ENCODE peak calls at places on chromosomes 7 and 10, in eight cellular contexts. A, T, K, O, J, S, Y and V are unnamed samples. For H3K9me3 and H3K4me1, the result is how much of the 10 kb centered on the place peaks cover.

GRCh38 chr7:156558198-156558597 is 82.4 kb upstream of the RNF32 start:
- DNase-seq in A (no peak), T (no peak), K (no peak), O (no peak), J (peak), S (no peak), Y (no peak), V (no peak)

GRCh38 chr7:77537136-77537594 is at the start of gene PTPN12:
- DNase-seq in A (peak), T (no peak), K (peak), O (no peak), J (peak), S (no peak), Y (no peak), V (no peak)

GRCh38 chr7:98329100-98329871 is 47.8 kb downstream of the BRI3 start:
- DNase-seq in A (no peak), T (no peak), K (no peak), O (no peak), J (peak), S (no peak), Y (no peak), V (no peak)

GRCh38 chr7:19111474-19112143 is 5.8 kb downstream of the TWIST1 start:
- DNase-seq in A (no peak), T (no peak), K (no peak), O (no peak), J (no peak), S (no peak), Y (peak), V (no peak)

GRCh38 chr7:126286317-126286716 is 966.4 kb downstream of the GRM8 start:
- DNase-seq in A (no peak), T (no peak), K (no peak), O (no peak), J (no peak), S (no peak), Y (no peak), V (no peak)

GRCh38 chr7:91866599-91867148 is 13.8 kb downstream of the MTERF1 start:
- DNase-seq in A (no peak), T (no peak), K (no peak), O (no peak), J (no peak), S (no peak), Y (no peak), V (no peak)

GRCh38 chr7:105026750-105027149 is 12.7 kb downstream of the KMT2E start:
- DNase-seq in A (no peak), T (no peak), K (no peak), O (no peak), J (no peak), S (no peak), Y (no peak), V (no peak)

GRCh38 chr7:27247000-27247399 is 4.4 kb downstream of the EVX1 start:
- DNase-seq in A (no peak), T (no peak), K (no peak), O (no peak), J (no peak), S (no peak), Y (no peak), V (no peak)

GRCh38 chr10:110312206-110312605 is 7.5 kb upstream of the SMNDC1 start:
- DNase-seq in A (no peak), T (no peak), K (no peak), O (no peak), J (no peak), S (no peak), Y (no peak), V (no peak)

GRCh38 chr10:92855560-92855959 is 7.2 kb downstream of the EXOC6 start:
- DNase-seq in A (no peak), T (no peak), K (no peak), O (no peak), J (no peak), S (no peak), Y (no peak), V (no peak)

GRCh38 chr7:111587715-111588433 is 25.6 kb upstream of the IMMP2L start:
- DNase-seq in A (no peak), T (no peak), K (no peak), O (no peak), J (peak), S (no peak), Y (no peak), V (no peak)

GRCh38 chr10:95509281-95509680 is 51.9 kb downstream of the SORBS1 start:
- DNase-seq in A (no peak), T (no peak), K (no peak), O (no peak), J (peak), S (no peak), Y (no peak), V (no peak)

GRCh38 chr7:21352540-21353387 is 75.1 kb upstream of the SP4 start:
- DNase-seq in A (no peak), T (no peak), K (no peak), O (no peak), J (no peak), S (peak), Y (no peak), V (no peak)

GRCh38 chr10:18795549-18795948 is 136.3 kb downstream of the ARL5B start:
- DNase-seq in A (no peak), T (no peak), K (no peak), O (no peak), J (no peak), S (no peak), Y (no peak), V (no peak)

GRCh38 chr7:55567495-55568070 is 4.7 kb downstream of the VOPP1 start:
- DNase-seq in A (no peak), T (no peak), K (no peak), O (no peak), J (no peak), S (no peak), Y (no peak), V (no peak)

GRCh38 chr7:138465046-138465445 is 5.0 kb downstream of the TRIM24 start:
- DNase-seq in A (no peak), T (no peak), K (no peak), O (no peak), J (peak), S (no peak), Y (no peak), V (no peak)

GRCh38 chr10:3946234-3947229 is 161.5 kb upstream of the KLF6 start:
- DNase-seq in A (no peak), T (no peak), K (no peak), O (no peak), J (no peak), S (peak), Y (no peak), V (no peak)

GRCh38 chr10:1410469-1411395 is 326.6 kb downstream of the ADARB2 start:
- DNase-seq in A (no peak), T (no peak), K (no peak), O (no peak), J (no peak), S (no peak), Y (no peak), V (no peak)

GRCh38 chr7:94701555-94701973 is 45.6 kb upstream of the SGCE start:
- DNase-seq in A (no peak), T (no peak), K (no peak), O (peak), J (peak), S (no peak), Y (peak), V (no peak)

GRCh38 chr7:112058654-112059053 is 147.5 kb downstream of the DOCK4 start:
- DNase-seq in A (no peak), T (no peak), K (no peak), O (no peak), J (no peak), S (no peak), Y (no peak), V (no peak)

GRCh38 chr7:104388222-104388621 is 59.8 kb downstream of the LHFPL3 start:
- DNase-seq in A (no peak), T (no peak), K (no peak), O (no peak), J (no peak), S (no peak), Y (no peak), V (no peak)

GRCh38 chr7:122307228-122307619 is 2.7 kb upstream of the FEZF1 start:
- DNase-seq in A (no peak), T (no peak), K (no peak), O (peak), J (no peak), S (no peak), Y (no peak), V (no peak)

GRCh38 chr7:142798451-142799438 is 28.0 kb downstream of the PRSS2 start:
- DNase-seq in A (no peak), T (no peak), K (peak), O (no peak), J (no peak), S (peak), Y (no peak), V (no peak)

GRCh38 chr10:115092555-115093285 is 445 bp upstream of the ATRNL1 start:
- DNase-seq in A (peak), T (peak), K (peak), O (peak), J (peak), S (peak), Y (peak), V (no peak)

GRCh38 chr7:101632641-101633040 is 3.5 kb upstream of the MYL10 start:
- DNase-seq in A (no peak), T (no peak), K (no peak), O (no peak), J (no peak), S (no peak), Y (no peak), V (no peak)

GRCh38 chr10:6256439-6256838 is 53.7 kb downstream of the PFKFB3 start:
- DNase-seq in A (no peak), T (peak), K (no peak), O (no peak), J (no peak), S (no peak), Y (no peak), V (no peak)

GRCh38 chr10:6255548-6256061 is 52.9 kb downstream of the PFKFB3 start:
- DNase-seq in A (no peak), T (peak), K (no peak), O (no peak), J (no peak), S (no peak), Y (no peak), V (no peak)

GRCh38 chr10:6259153-6259552 is 56.4 kb downstream of the PFKFB3 start:
- DNase-seq in A (no peak), T (no peak), K (no peak), O (no peak), J (no peak), S (no peak), Y (no peak), V (no peak)

GRCh38 chr10:6260843-6261242 is 58.1 kb downstream of the PFKFB3 start:
- DNase-seq in A (no peak), T (no peak), K (no peak), O (no peak), J (no peak), S (no peak), Y (no peak), V (no peak)
- H3K9me3 ChIP-seq in A (under half), T (under half), K (under half), O (under half), J (under half), S (under half), Y (under half), V (under half)

GRCh38 chr10:113049881-113050280 is 99.8 kb downstream of the TCF7L2 start:
- DNase-seq in A (no peak), T (no peak), K (no peak), O (no peak), J (no peak), S (no peak), Y (no peak), V (no peak)

GRCh38 chr10:113045155-113046055 is 95.4 kb downstream of the TCF7L2 start:
- DNase-seq in A (no peak), T (no peak), K (no peak), O (no peak), J (peak), S (no peak), Y (peak), V (no peak)

GRCh38 chr10:113047963-113048781 is 98.1 kb downstream of the TCF7L2 start:
- DNase-seq in A (no peak), T (no peak), K (no peak), O (no peak), J (peak), S (no peak), Y (no peak), V (no peak)

GRCh38 chr10:113047605-113047962 is 97.5 kb downstream of the TCF7L2 start:
- DNase-seq in A (peak), T (no peak), K (no peak), O (no peak), J (peak), S (no peak), Y (no peak), V (no peak)

GRCh38 chr10:113047151-113047550 is 97.1 kb downstream of the TCF7L2 start:
- DNase-seq in A (no peak), T (no peak), K (no peak), O (no peak), J (no peak), S (no peak), Y (no peak), V (no peak)
- H3K4me1 ChIP-seq in A (under half), T (under half), K (half or more), O (under half), J (under half), S (under half), Y (under half), V (under half)

GRCh38 chr7:516606-517456 is 2.8 kb downstream of the PDGFA start:
- DNase-seq in A (peak), T (peak), K (no peak), O (no peak), J (peak), S (no peak), Y (peak), V (no peak)
- H3K4me3 ChIP-seq in A (peak), T (peak), K (peak), O (no peak), J (peak), S (no peak), Y (peak), V (peak)

GRCh38 chr7:64206903-64207302 is at the start of gene ZNF735:
- DNase-seq in A (no peak), T (no peak), K (no peak), O (no peak), J (no peak), S (no peak), Y (no peak), V (no peak)
- H3K9me3 ChIP-seq in A (under half), T (under half), K (under half), O (under half), J (under half), S (under half), Y (under half), V (under half)

GRCh38 chr10:71743099-71743838 is 23.7 kb upstream of the C10orf105 start:
- DNase-seq in A (no peak), T (no peak), K (no peak), O (no peak), J (no peak), S (no peak), Y (no peak), V (no peak)
- H3K4me1 ChIP-seq in A (under half), T (under half), K (half or more), O (under half), J (under half), S (half or more), Y (under half), V (half or more)

DNA sequence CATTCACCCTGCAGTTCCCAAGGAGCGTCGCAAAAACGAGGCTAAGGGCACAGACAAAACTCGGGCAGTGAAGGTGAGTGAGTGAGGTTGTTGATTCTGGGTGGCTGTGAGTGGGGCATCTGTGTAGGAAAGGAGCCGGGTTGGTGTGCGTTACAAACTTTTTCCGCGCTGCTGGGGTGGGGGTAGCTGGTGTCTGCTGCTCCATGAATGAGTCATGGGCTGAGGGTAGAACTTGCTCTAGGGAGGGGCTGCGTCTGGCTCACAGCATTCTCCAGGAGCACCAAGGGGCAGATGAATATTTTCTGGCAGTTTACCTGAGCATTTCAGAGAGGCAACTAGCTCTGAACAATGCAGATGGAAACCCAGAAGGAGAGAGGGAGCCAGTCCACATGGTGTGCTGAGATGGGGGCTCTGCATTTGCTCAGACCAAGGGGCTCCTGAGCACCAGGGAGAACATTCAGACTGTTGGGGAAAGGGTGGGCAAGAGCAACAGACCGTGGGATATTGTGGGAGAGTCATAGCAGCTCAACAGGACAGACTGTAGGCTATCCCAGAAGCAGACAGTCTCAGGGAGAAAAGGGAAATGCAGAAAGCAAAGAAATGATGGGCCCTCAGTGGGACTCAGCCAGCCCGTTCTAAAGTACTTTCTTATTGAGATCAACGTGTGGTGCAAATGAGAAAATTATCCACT is 18.8 kb downstream of the NOBOX start:
- DNase-seq in A (no peak), T (peak), K (peak), O (no peak), J (peak), S (no peak), Y (peak), V (no peak)
- H3K4me3 ChIP-seq in A (no peak), T (peak), K (no peak), O (no peak), J (no peak), S (no peak), Y (no peak), V (no peak)

GRCh38 chr10:43645866-43646265 is 2.8 kb downstream of the ZNF32 start:
- DNase-seq in A (no peak), T (no peak), K (no peak), O (no peak), J (no peak), S (no peak), Y (no peak), V (no peak)

GRCh38 chr10:43644252-43644651 is 4.4 kb downstream of the ZNF32 start:
- DNase-seq in A (no peak), T (no peak), K (no peak), O (no peak), J (no peak), S (no peak), Y (no peak), V (no peak)

DNA sequence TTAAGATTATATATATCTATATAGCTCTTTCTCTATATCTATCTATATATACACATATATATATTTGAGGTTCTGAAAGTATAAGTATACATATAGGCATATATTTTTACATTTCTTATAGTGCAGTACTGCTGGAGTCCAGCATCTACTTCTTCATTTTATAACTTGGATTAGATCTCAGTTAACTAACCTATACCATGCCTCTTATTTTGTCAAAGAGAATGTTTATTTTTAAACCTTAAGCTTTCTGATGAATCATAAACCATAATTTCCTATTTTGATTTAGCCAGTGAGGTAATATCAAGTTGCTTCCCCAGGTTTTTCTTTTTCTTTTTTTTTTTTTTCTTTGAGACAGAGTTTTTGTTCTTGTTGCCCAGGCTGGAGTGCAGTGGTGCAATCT is 8.1 kb downstream of the ZNF32 start:
- DNase-seq in A (no peak), T (no peak), K (no peak), O (no peak), J (no peak), S (no peak), Y (no peak), V (no peak)
- H3K9me3 ChIP-seq in A (under half), T (under half), K (under half), O (under half), J (under half), S (under half), Y (under half), V (under half)

GRCh38 chr7:66860767-66861166 is 60.3 kb upstream of the TMEM248 start:
- DNase-seq in A (no peak), T (no peak), K (no peak), O (no peak), J (no peak), S (no peak), Y (no peak), V (no peak)

GRCh38 chr7:66865290-66865864 is 55.6 kb upstream of the TMEM248 start:
- DNase-seq in A (no peak), T (no peak), K (no peak), O (no peak), J (no peak), S (no peak), Y (no peak), V (no peak)

GRCh38 chr7:66859339-66859738 is 61.7 kb upstream of the TMEM248 start:
- DNase-seq in A (no peak), T (no peak), K (no peak), O (no peak), J (no peak), S (no peak), Y (no peak), V (no peak)

GRCh38 chr7:66859794-66860645 is 61.0 kb upstream of the TMEM248 start:
- DNase-seq in A (no peak), T (no peak), K (no peak), O (no peak), J (no peak), S (no peak), Y (no peak), V (no peak)
- H3K4me1 ChIP-seq in A (under half), T (under half), K (under half), O (under half), J (under half), S (under half), Y (under half), V (under half)

GRCh38 chr7:65750511-65751344 is 122.1 kb upstream of the VKORC1L1 start:
- DNase-seq in A (peak), T (peak), K (peak), O (peak), J (peak), S (peak), Y (peak), V (peak)
- H3K4me3 ChIP-seq in A (peak), T (peak), K (peak), O (peak), J (peak), S (peak), Y (peak), V (peak)